ENCODE peak calls at places on chromosome 19, in ten cellular contexts. X is nucleus accumbens, R is lower leg skin, M is GM12865, O is mammary epithelial cell, G is amygdala, Z is neural crest cell, P is DND-41, Y is testis, U is D721Med. S is an unnamed sample.

GRCh38 chr19:3148503-3148902 is 12.7 kb downstream of the GNA15 start:
- DNase-seq in X (no peak), R (no peak), M (no peak), O (no peak), G (no peak), Z (no peak), P (no peak), Y (no peak), U (no peak), S (no peak)

GRCh38 chr19:10010247-10010691 is at the start of gene COL5A3:
- DNase-seq in X (no peak), R (peak), M (no peak), O (peak), G (no peak), Z (no peak), P (no peak), Y (peak), U (no peak), S (no peak)

GRCh38 chr19:9941646-9942045 is 5.3 kb upstream of the OLFM2 start:
- DNase-seq in X (no peak), R (no peak), M (no peak), O (no peak), G (no peak), Z (no peak), P (no peak), Y (no peak), U (no peak), S (no peak)

GRCh38 chr19:1066251-1066747 is 668 bp upstream of the ARHGAP45 start:
- DNase-seq in X (no peak), R (no peak), M (no peak), O (no peak), G (no peak), Z (no peak), P (no peak), Y (no peak), U (no peak), S (no peak)

GRCh38 chr19:13930402-13930801 is 7.8 kb downstream of the PODNL1 start:
- DNase-seq in X (no peak), R (no peak), M (no peak), O (no peak), G (no peak), Z (no peak), P (no peak), Y (no peak), U (no peak), S (no peak)

GRCh38 chr19:9871626-9872338 is 36.7 kb downstream of the PIN1 start:
- DNase-seq in X (no peak), R (no peak), M (no peak), O (no peak), G (no peak), Z (no peak), P (no peak), Y (no peak), U (no peak), S (no peak)

GRCh38 chr19:45113628-45114027 is 20.6 kb downstream of the PPP1R37 start:
- DNase-seq in X (no peak), R (no peak), M (no peak), O (no peak), G (no peak), Z (no peak), P (no peak), Y (no peak), U (no peak), S (no peak)

GRCh38 chr19:48258350-48258749 is 2.6 kb upstream of the CARD8 start:
- DNase-seq in X (no peak), R (no peak), M (peak), O (no peak), G (no peak), Z (no peak), P (peak), Y (no peak), U (no peak), S (no peak)

GRCh38 chr19:50909240-50910070 is 1.7 kb downstream of the KLK4 start:
- DNase-seq in X (no peak), R (no peak), M (peak), O (peak), G (no peak), Z (peak), P (peak), Y (peak), U (no peak), S (peak)

GRCh38 chr19:3544742-3545668 is 6.0 kb downstream of the TEKTIP1 start:
- DNase-seq in X (peak), R (peak), M (peak), O (peak), G (peak), Z (peak), P (peak), Y (peak), U (peak), S (peak)

GRCh38 chr19:10538204-10538603 is 5.5 kb upstream of the ATG4D start:
- DNase-seq in X (no peak), R (no peak), M (no peak), O (no peak), G (no peak), Z (no peak), P (no peak), Y (no peak), U (peak), S (no peak)

GRCh38 chr19:47100290-47100689 is 13.3 kb downstream of the ZC3H4 start:
- DNase-seq in X (no peak), R (no peak), M (no peak), O (no peak), G (no peak), Z (no peak), P (no peak), Y (no peak), U (no peak), S (no peak)

GRCh38 chr19:51333836-51334460 is 8.0 kb downstream of the VSIG10L start:
- DNase-seq in X (no peak), R (no peak), M (peak), O (no peak), G (no peak), Z (no peak), P (peak), Y (peak), U (no peak), S (no peak)

GRCh38 chr19:38728752-38729541 is 15.3 kb downstream of the CAPN12 start:
- DNase-seq in X (no peak), R (peak), M (no peak), O (no peak), G (no peak), Z (no peak), P (no peak), Y (peak), U (no peak), S (no peak)

GRCh38 chr19:16654151-16654550 is 5.8 kb downstream of the SMIM7 start:
- DNase-seq in X (no peak), R (no peak), M (no peak), O (no peak), G (no peak), Z (no peak), P (peak), Y (peak), U (no peak), S (no peak)

GRCh38 chr19:46420056-46420455 is 6.7 kb upstream of the CCDC8 start:
- DNase-seq in X (no peak), R (no peak), M (no peak), O (no peak), G (no peak), Z (no peak), P (no peak), Y (no peak), U (no peak), S (no peak)

GRCh38 chr19:48878219-48879024 is 6.2 kb downstream of the PPP1R15A start:
- DNase-seq in X (no peak), R (no peak), M (no peak), O (peak), G (no peak), Z (no peak), P (no peak), Y (peak), U (no peak), S (no peak)

GRCh38 chr19:4375164-4375619 is 25.2 kb downstream of the SH3GL1 start:
- DNase-seq in X (no peak), R (peak), M (no peak), O (peak), G (no peak), Z (no peak), P (no peak), Y (no peak), U (no peak), S (no peak)

GRCh38 chr19:45768644-45769053 is 403 bp downstream of the SIX5 start:
- DNase-seq in X (no peak), R (no peak), M (peak), O (peak), G (no peak), Z (peak), P (peak), Y (peak), U (no peak), S (no peak)

GRCh38 chr19:35249146-35249847 is 495 bp downstream of the LSR start:
- DNase-seq in X (no peak), R (peak), M (no peak), O (peak), G (no peak), Z (no peak), P (no peak), Y (no peak), U (no peak), S (no peak)

GRCh38 chr19:41657157-41657556 is 30.3 kb upstream of the CEACAM4 start:
- DNase-seq in X (no peak), R (no peak), M (peak), O (no peak), G (no peak), Z (no peak), P (no peak), Y (no peak), U (no peak), S (no peak)

GRCh38 chr19:49447485-49448431 is 3.9 kb downstream of the PIH1D1 start:
- DNase-seq in X (no peak), R (no peak), M (peak), O (no peak), G (no peak), Z (no peak), P (peak), Y (peak), U (no peak), S (no peak)

GRCh38 chr19:1189419-1189818 is 15.4 kb upstream of the SBNO2 start:
- DNase-seq in X (no peak), R (no peak), M (peak), O (peak), G (no peak), Z (no peak), P (no peak), Y (no peak), U (no peak), S (no peak)

GRCh38 chr19:8611391-8611883 is 922 bp upstream of the ADAMTS10 start:
- DNase-seq in X (no peak), R (no peak), M (no peak), O (no peak), G (no peak), Z (no peak), P (peak), Y (no peak), U (no peak), S (peak)

GRCh38 chr19:6572217-6572616 is 18.7 kb downstream of the CD70 start:
- DNase-seq in X (no peak), R (no peak), M (no peak), O (no peak), G (peak), Z (no peak), P (no peak), Y (peak), U (no peak), S (no peak)

GRCh38 chr19:38734426-38735256 is 9.6 kb downstream of the CAPN12 start:
- DNase-seq in X (no peak), R (peak), M (peak), O (peak), G (no peak), Z (no peak), P (no peak), Y (no peak), U (no peak), S (peak)

GRCh38 chr19:12867120-12868099 is 13.8 kb downstream of the DNASE2 start:
- DNase-seq in X (no peak), R (no peak), M (peak), O (no peak), G (no peak), Z (peak), P (peak), Y (peak), U (no peak), S (peak)

GRCh38 chr19:16886305-16886880 is 2.4 kb upstream of the F2RL3 start:
- DNase-seq in X (no peak), R (peak), M (peak), O (no peak), G (no peak), Z (no peak), P (no peak), Y (peak), U (no peak), S (no peak)

GRCh38 chr19:43501661-43502418 is 2.7 kb downstream of the PHLDB3 start:
- DNase-seq in X (no peak), R (no peak), M (no peak), O (no peak), G (no peak), Z (no peak), P (no peak), Y (peak), U (no peak), S (peak)

GRCh38 chr19:17242431-17243208 is 3.1 kb downstream of the NR2F6 start:
- DNase-seq in X (no peak), R (no peak), M (no peak), O (no peak), G (no peak), Z (no peak), P (no peak), Y (no peak), U (no peak), S (peak)

GRCh38 chr19:53503126-53503525 is 34.8 kb upstream of the ZNF331 start:
- DNase-seq in X (no peak), R (no peak), M (no peak), O (no peak), G (no peak), Z (no peak), P (no peak), Y (no peak), U (no peak), S (peak)

GRCh38 chr19:33426621-33427475 is 53.3 kb downstream of the CEBPG start:
- DNase-seq in X (no peak), R (no peak), M (no peak), O (no peak), G (no peak), Z (no peak), P (no peak), Y (no peak), U (no peak), S (no peak)

GRCh38 chr19:4584670-4585460 is 25.4 kb upstream of the SEMA6B start:
- DNase-seq in X (no peak), R (no peak), M (no peak), O (no peak), G (no peak), Z (peak), P (no peak), Y (no peak), U (peak), S (peak)

GRCh38 chr19:33564836-33565338 is 43.3 kb upstream of the PEPD start:
- DNase-seq in X (no peak), R (peak), M (no peak), O (no peak), G (no peak), Z (no peak), P (no peak), Y (no peak), U (no peak), S (no peak)

GRCh38 chr19:51980116-51980736 is 6.4 kb downstream of the ZNF350 start:
- DNase-seq in X (no peak), R (no peak), M (no peak), O (peak), G (no peak), Z (no peak), P (no peak), Y (no peak), U (no peak), S (no peak)

GRCh38 chr19:58317481-58318072 is 9.2 kb upstream of the ZSCAN22 start:
- DNase-seq in X (no peak), R (no peak), M (peak), O (no peak), G (no peak), Z (no peak), P (peak), Y (no peak), U (no peak), S (no peak)

S was measured in retina.